ENCODE peak calls at places on chromosomes 11 and 22, in six cellular contexts. J is osteocyte, K is stomach, U is ovary, W is bronchial epithelial cell, Q is fibroblast of pulmonary artery. M is an unnamed sample.

GRCh38 chr11:118099838-118100570 is 13.2 kb upstream of the SMIM35 start:
- DNase-seq in J (no peak), K (no peak), U (peak), W (no peak), Q (no peak), M (no peak)

GRCh38 chr22:49590851-49591445 is 236.7 kb downstream of the BRD1 start:
- DNase-seq in J (no peak), K (no peak), U (no peak), W (no peak), Q (no peak), M (no peak)

GRCh38 chr11:70699294-70700221 is 301.2 kb downstream of the CTTN start:
- DNase-seq in J (no peak), K (no peak), U (no peak), W (no peak), Q (no peak), M (no peak)

GRCh38 chr11:3920148-3920852 is 64.8 kb downstream of the STIM1 start:
- DNase-seq in J (no peak), K (peak), U (no peak), W (peak), Q (peak), M (no peak)

GRCh38 chr22:25853501-25853900 is 111.5 kb downstream of the MYO18B start:
- DNase-seq in J (no peak), K (no peak), U (no peak), W (no peak), Q (no peak), M (no peak)

GRCh38 chr11:61756452-61757212 is 4.2 kb downstream of the MYRF start:
- DNase-seq in J (no peak), K (peak), U (no peak), W (peak), Q (peak), M (no peak)

GRCh38 chr22:25061605-25062377 is 109.3 kb downstream of the KIAA1671 start:
- DNase-seq in J (no peak), K (no peak), U (no peak), W (peak), Q (no peak), M (no peak)

GRCh38 chr11:10646956-10647355 is 46.6 kb downstream of the IRAG1 start:
- DNase-seq in J (no peak), K (no peak), U (no peak), W (no peak), Q (no peak), M (no peak)

GRCh38 chr22:19818264-19819208 is 36.1 kb downstream of the GNB1L start:
- DNase-seq in J (peak), K (peak), U (no peak), W (no peak), Q (no peak), M (no peak)

GRCh38 chr11:68160100-68160695 is 39.0 kb upstream of the CHKA start:
- DNase-seq in J (no peak), K (no peak), U (no peak), W (no peak), Q (no peak), M (no peak)

GRCh38 chr22:30614879-30615278 is 7.9 kb downstream of the TCN2 start:
- DNase-seq in J (no peak), K (no peak), U (no peak), W (no peak), Q (no peak), M (no peak)

GRCh38 chr11:78806214-78807004 is 231.7 kb upstream of the NARS2 start:
- DNase-seq in J (no peak), K (no peak), U (no peak), W (peak), Q (peak), M (no peak)

GRCh38 chr22:41305646-41306045 is 4.3 kb downstream of the ZC3H7B start:
- DNase-seq in J (no peak), K (no peak), U (no peak), W (peak), Q (peak), M (no peak)

GRCh38 chr22:48428556-48429371 is 1398.9 kb downstream of the BRD1 start:
- DNase-seq in J (no peak), K (no peak), U (no peak), W (no peak), Q (no peak), M (no peak)

GRCh38 chr11:72582206-72583176 is 91.7 kb downstream of the PDE2A start:
- DNase-seq in J (no peak), K (no peak), U (peak), W (no peak), Q (no peak), M (no peak)

GRCh38 chr11:74442601-74443000 is 24.7 kb downstream of the KCNE3 start:
- DNase-seq in J (no peak), K (no peak), U (no peak), W (peak), Q (peak), M (no peak)

GRCh38 chr22:39528080-39528661 is 4.4 kb downstream of the RPS19BP1 start:
- DNase-seq in J (no peak), K (no peak), U (peak), W (no peak), Q (no peak), M (no peak)

GRCh38 chr11:40130427-40130826 is 1329.0 kb downstream of the LRRC4C start:
- DNase-seq in J (no peak), K (no peak), U (no peak), W (no peak), Q (no peak), M (no peak)

GRCh38 chr11:111604392-111605009 is 2.3 kb downstream of the SIK2 start:
- DNase-seq in J (no peak), K (no peak), U (no peak), W (peak), Q (peak), M (no peak)
- TF ChIP-seq CTCF in J (peak), K (no peak), U (peak), W (peak), Q (peak), M (peak)

DNA sequence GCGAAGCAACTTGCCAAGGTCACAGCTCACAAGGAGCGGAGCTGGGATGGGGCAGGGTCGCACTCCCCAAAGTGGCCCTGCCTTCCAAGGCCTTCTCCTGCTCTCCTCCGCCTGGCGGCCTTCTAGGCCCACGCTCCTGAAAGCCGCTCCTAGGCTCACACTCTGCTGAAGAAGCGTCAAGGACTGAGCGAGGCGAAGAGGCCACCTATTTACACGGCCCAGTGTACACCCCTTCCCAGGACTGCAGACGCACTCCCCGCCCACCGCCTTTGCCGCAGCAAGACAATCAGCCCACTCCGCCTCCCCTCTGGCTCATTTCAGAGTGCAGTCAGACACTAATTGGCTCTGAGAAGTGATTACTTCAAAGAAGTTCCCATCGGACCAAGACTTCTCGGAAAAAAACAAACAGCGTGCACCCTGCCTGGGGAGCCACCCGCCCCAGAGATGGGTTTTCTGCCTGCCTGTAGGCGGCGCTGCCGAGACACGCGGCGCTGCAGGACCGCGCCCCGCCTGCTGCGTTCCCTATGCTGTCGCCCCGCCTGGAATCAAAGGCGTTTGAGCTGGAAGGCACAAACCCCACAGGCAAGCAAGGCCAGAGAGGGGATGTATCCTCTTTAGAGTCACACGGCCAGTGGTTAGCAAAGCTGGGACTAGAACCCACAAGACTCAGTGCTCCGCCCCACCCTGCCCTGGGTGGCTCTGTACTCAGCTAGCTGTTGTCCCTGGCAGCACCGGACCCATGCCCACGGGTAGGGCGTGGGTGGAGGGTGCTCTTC is 414.8 kb downstream of the BUD13 start:
- DNase-seq in J (no peak), K (no peak), U (peak), W (peak), Q (no peak), M (no peak)
- TF ChIP-seq CTCF in J (peak), K (no peak), U (no peak), W (peak), Q (no peak), M (peak)

GRCh38 chr22:31850135-31850534 is 94.2 kb upstream of the YWHAH start:
- DNase-seq in J (no peak), K (no peak), U (no peak), W (no peak), Q (no peak), M (no peak)
- TF ChIP-seq CTCF in J (no peak), K (no peak), U (no peak), W (no peak), Q (no peak), M (no peak)

DNA sequence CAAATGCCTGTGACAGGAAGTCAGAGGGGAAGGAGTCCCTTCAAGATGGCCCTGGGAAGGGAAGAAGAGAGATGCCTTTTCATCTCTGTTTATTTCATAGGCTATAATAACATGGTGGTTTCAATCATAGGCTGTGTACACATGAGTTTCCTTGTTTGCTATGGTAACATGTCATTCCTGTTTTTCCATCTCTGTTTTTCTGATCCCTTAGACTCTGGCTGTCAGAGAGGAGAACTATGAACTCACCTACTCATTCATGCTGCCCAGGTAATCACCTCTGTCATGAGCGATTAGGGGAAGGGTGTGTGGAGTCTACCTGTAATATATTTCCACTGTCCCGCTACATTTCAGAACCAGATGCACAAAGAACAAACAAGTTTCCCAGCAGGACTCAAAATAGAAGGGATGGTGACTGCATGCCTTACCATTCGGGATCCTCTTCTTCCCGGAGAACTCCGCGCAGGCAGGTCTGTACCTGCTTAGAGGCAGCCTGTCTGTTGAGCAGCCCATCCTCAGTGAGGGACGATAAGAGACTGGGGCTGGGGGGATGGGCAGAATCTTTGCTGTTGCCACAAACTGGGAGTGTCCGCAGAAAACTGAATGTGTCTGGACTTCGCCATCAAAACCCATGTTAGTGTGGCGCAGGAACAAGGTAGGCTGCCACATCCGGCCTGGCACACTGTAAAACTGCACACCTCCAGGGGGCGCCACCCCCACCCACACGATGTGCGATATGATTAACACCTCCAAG is 7.1 kb upstream of the PEX26 start:
- DNase-seq in J (no peak), K (no peak), U (peak), W (peak), Q (no peak), M (no peak)
- TF ChIP-seq CTCF in J (peak), K (no peak), U (no peak), W (peak), Q (peak), M (peak)

GRCh38 chr11:79959318-79959717 is 518.5 kb upstream of the TENM4 start:
- DNase-seq in J (no peak), K (no peak), U (no peak), W (no peak), Q (no peak), M (no peak)

GRCh38 chr11:79953629-79954028 is 512.8 kb upstream of the TENM4 start:
- DNase-seq in J (no peak), K (no peak), U (no peak), W (no peak), Q (no peak), M (no peak)

GRCh38 chr11:79957702-79958101 is 516.9 kb upstream of the TENM4 start:
- DNase-seq in J (no peak), K (no peak), U (no peak), W (no peak), Q (no peak), M (no peak)

GRCh38 chr11:79950741-79951140 is 509.9 kb upstream of the TENM4 start:
- DNase-seq in J (no peak), K (no peak), U (no peak), W (no peak), Q (no peak), M (no peak)

GRCh38 chr11:79956061-79956460 is 515.2 kb upstream of the TENM4 start:
- DNase-seq in J (no peak), K (no peak), U (no peak), W (no peak), Q (no peak), M (no peak)
- TF ChIP-seq CTCF in J (no peak), K (no peak), U (no peak), W (no peak), Q (no peak), M (no peak)

DNA sequence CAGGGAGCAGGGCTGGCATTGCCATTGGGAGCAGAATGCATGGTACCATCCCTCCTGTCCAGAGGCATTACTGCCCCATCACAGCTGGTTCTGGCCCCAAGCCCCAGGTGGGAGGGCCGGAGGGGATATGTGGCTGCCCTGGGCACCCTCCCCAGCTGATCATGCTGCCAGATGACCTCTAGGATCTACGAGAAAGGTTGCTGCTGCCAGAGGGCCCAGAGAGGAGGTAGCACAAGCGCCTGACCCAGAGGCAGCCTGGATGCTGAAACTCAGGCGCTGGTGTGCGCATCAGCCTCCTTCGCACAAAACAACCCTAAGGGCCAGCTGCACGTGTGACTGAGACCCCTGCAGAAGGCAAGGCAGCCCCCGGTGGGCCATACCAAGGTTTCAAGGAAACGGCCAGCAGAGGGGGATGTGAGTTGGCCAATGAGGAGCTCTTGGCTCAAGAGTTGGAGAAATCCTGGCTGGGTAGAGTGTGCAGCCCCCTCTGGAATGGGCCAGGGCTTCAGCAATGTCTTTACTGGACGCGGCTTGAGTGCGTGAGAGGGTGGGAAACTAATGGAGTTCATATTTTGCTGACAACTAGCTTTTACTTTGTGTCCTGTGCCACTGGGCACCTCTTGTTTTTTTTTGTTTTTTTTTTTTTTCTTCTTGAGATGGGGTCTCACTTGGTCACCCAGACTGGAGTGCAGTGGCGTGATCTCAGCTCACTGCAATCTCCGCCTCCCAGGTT is 88.3 kb upstream of the PARVA start:
- DNase-seq in J (no peak), K (no peak), U (peak), W (no peak), Q (no peak), M (peak)
- TF ChIP-seq CTCF in J (no peak), K (no peak), U (no peak), W (no peak), Q (no peak), M (peak)

GRCh38 chr11:19013181-19013857 is 47.2 kb downstream of the MRGPRX2 start:
- DNase-seq in J (no peak), K (no peak), U (no peak), W (peak), Q (no peak), M (no peak)
- TF ChIP-seq CTCF in J (no peak), K (no peak), U (no peak), W (no peak), Q (peak), M (peak)

GRCh38 chr11:120940297-120940847 is 83.5 kb upstream of the TBCEL start:
- DNase-seq in J (no peak), K (no peak), U (no peak), W (no peak), Q (no peak), M (no peak)

GRCh38 chr11:120942701-120943100 is 81.2 kb upstream of the TBCEL start:
- DNase-seq in J (no peak), K (no peak), U (no peak), W (no peak), Q (no peak), M (no peak)

GRCh38 chr11:120950880-120951279 is 73.0 kb upstream of the TBCEL start:
- DNase-seq in J (no peak), K (no peak), U (no peak), W (no peak), Q (no peak), M (no peak)

GRCh38 chr11:120941000-120941399 is 82.9 kb upstream of the TBCEL start:
- DNase-seq in J (no peak), K (no peak), U (no peak), W (peak), Q (no peak), M (no peak)

GRCh38 chr11:120945042-120945441 is 78.9 kb upstream of the TBCEL start:
- DNase-seq in J (no peak), K (no peak), U (no peak), W (no peak), Q (no peak), M (no peak)
- TF ChIP-seq CTCF in J (no peak), K (no peak), U (no peak), W (peak), Q (peak), M (peak)

GRCh38 chr22:46122511-46122971 is 27.8 kb upstream of the PPARA start:
- DNase-seq in J (peak), K (peak), U (peak), W (no peak), Q (peak), M (no peak)
- TF ChIP-seq CTCF in J (peak), K (peak), U (peak), W (peak), Q (peak), M (peak)

M was measured in type B pancreatic cell.